ENCODE peak calls at places on chromosomes 2 and 18, in six cellular contexts. C is coronary artery, E is brain microvascular endothelial cell, W is RWPE1, R is right lobe of liver, U is foreskin keratinocyte. H is an unnamed sample.

GRCh38 chr2:40734797-40735196 is 282.9 kb upstream of the SLC8A1 start:
- DNase-seq in C (no peak), R (no peak), E (peak), U (peak), W (no peak), H (no peak)

GRCh38 chr2:105950521-105951389 is 206.0 kb downstream of the NCK2 start:
- DNase-seq in R (no peak), W (no peak), E (peak), U (no peak), C (no peak), H (no peak)

GRCh38 chr2:71101656-71102055 is 28.4 kb downstream of the MCEE start:
- DNase-seq in C (no peak), W (peak), R (no peak), U (peak), E (peak), H (no peak)

GRCh38 chr2:1649871-1650473 is 94.3 kb downstream of the PXDN start:
- DNase-seq in W (no peak), R (no peak), C (peak), U (no peak), E (no peak), H (no peak)

GRCh38 chr2:74768401-74768914 is 65.5 kb upstream of the HK2 start:
- DNase-seq in R (no peak), U (no peak), W (no peak), E (no peak), C (no peak), H (no peak)

GRCh38 chr2:20915271-20915670 is 92.4 kb upstream of the LDAH start:
- DNase-seq in E (no peak), W (no peak), R (no peak), U (no peak), C (no peak), H (no peak)

GRCh38 chr2:54073796-54074195 is 41.6 kb upstream of the ACYP2 start:
- DNase-seq in W (no peak), C (no peak), E (peak), U (peak), R (no peak), H (no peak)

GRCh38 chr2:10407841-10408648 is 40.1 kb downstream of the ODC1 start:
- DNase-seq in E (peak), U (peak), R (peak), W (peak), C (peak), H (peak)

GRCh38 chr2:64565358-64565757 is 41.2 kb downstream of the AFTPH start:
- DNase-seq in R (no peak), W (no peak), C (no peak), U (no peak), E (no peak), H (no peak)

GRCh38 chr2:64563436-64563938 is 39.4 kb downstream of the AFTPH start:
- DNase-seq in C (no peak), E (no peak), R (no peak), U (no peak), W (no peak), H (no peak)

GRCh38 chr2:64565949-64566705 is 42.0 kb downstream of the AFTPH start:
- DNase-seq in C (no peak), W (no peak), U (peak), E (no peak), R (no peak), H (no peak)

GRCh38 chr2:64567473-64567872 is 43.3 kb downstream of the AFTPH start:
- DNase-seq in W (no peak), R (no peak), C (no peak), U (no peak), E (no peak), H (no peak)

DNA sequence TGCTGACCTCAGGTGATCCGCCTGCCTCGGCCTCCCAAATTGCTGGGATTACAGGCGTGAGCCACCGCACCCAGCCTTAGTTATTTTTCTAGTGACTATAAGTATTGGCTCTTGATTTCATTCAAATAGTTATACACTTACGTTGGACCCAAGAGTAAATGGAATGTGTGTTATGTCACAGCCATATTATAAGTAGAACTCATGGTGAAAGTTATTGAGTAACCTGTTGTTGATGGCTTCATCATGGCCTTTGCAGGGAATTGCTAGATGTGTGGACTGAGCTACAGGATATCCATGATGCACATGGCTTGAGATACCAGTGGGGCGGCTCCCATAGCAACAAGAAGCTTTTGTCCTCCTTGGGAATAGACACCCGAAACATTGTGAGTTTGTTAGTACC is 44.7 kb downstream of the AFTPH start:
- DNase-seq in U (no peak), W (no peak), R (no peak), C (no peak), E (no peak), H (no peak)
- H3K27ac ChIP-seq in U (no peak), W (no peak), R (no peak), C (no peak), E (no peak), H (no peak)

DNA sequence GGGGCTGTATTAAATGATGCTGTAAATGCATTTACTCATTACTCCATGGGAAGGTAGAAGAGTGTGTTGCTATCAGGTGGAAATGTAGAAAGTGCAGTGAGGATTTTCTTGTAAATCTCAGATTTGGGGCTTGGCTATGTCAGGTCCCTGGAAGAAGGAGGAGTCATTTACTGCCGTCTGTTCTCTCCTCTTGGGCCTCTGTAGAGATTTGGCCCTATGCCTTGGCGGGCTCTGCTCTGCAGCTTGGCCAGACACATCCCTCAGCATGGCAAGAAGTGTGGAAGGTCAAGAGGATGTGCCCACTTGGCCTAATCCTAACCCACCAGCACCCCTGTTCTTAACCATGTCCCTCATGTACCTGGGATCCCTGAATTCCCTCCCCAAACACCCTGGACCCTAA is 6.7 kb downstream of the IL1R1 start:
- DNase-seq in C (no peak), R (no peak), E (no peak), W (no peak), U (no peak), H (no peak)
- H3K27ac ChIP-seq in C (no peak), R (peak), E (no peak), W (no peak), U (no peak), H (no peak)

GRCh38 chr2:238595750-238596570 is 169.2 kb downstream of the ASB1 start:
- DNase-seq in E (no peak), W (no peak), R (no peak), C (no peak), U (no peak), H (no peak)
- H3K27ac ChIP-seq in E (no peak), W (peak), R (no peak), C (peak), U (no peak), H (no peak)

GRCh38 chr2:212181646-212182045 is 357.0 kb downstream of the ERBB4 start:
- DNase-seq in R (no peak), W (no peak), E (no peak), U (no peak), C (no peak), H (no peak)

GRCh38 chr2:212180684-212181083 is 357.9 kb downstream of the ERBB4 start:
- DNase-seq in E (no peak), R (no peak), C (no peak), U (no peak), W (no peak), H (no peak)

DNA sequence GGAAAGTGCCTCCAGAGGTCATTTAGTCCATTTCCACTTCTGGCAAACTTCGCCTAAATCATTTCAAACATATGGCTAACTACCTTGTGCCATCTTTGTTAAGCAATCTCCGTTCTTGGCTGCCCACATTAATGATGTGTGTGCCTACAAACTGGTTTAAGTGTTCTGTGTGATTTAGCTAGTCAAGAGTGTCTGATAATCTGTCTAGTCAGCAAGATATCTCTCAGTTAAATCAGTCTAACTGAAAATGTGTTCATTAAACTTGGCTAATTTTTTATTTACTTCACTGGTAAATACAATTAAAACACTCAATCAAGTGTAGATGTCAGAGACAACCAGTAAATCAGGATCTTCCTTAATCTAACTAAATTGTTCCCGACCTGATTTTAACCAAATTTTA is 352.4 kb downstream of the ERBB4 start:
- DNase-seq in E (no peak), R (no peak), C (no peak), W (no peak), U (no peak), H (no peak)
- H3K27ac ChIP-seq in E (no peak), R (no peak), C (no peak), W (no peak), U (no peak), H (no peak)

GRCh38 chr2:33392366-33392765 is 84.1 kb upstream of the RASGRP3 start:
- DNase-seq in R (no peak), U (no peak), E (no peak), W (no peak), C (no peak), H (no peak)
- H3K27ac ChIP-seq in R (no peak), U (no peak), E (no peak), W (no peak), C (no peak), H (no peak)

GRCh38 chr18:61578846-61579245 is 245.6 kb downstream of the CDH20 start:
- DNase-seq in E (no peak), U (no peak), R (no peak), C (no peak), W (no peak), H (no peak)
- H3K27ac ChIP-seq in E (no peak), U (no peak), R (no peak), C (no peak), W (no peak), H (no peak)

DNA sequence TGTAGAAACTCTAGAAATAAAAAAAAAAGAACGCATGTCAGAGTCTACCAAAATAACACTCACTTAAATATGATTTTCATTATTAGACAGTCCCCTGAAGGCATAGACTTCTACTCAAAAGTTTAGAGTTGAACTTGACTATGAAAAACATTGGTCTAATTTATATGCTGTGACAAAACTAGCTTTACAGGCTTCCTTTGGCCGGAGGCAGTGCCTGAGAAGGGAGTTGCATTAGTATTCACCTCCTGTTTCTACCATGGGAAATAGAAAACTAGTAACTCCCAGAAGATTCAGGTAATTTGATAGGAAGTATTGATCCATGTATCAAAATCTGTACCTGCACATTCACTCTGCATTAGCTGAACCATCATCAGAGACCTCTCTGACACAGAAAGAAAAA is 163.4 kb upstream of the NOSTRIN start:
- DNase-seq in W (no peak), E (no peak), R (no peak), C (no peak), U (peak), H (no peak)
- H3K27ac ChIP-seq in W (no peak), E (no peak), R (no peak), C (no peak), U (peak), H (no peak)

GRCh38 chr2:120528051-120528692 is 182.2 kb downstream of the INHBB start:
- DNase-seq in E (no peak), C (no peak), U (no peak), W (no peak), R (no peak), H (no peak)
- H3K27ac ChIP-seq in E (no peak), C (no peak), U (no peak), W (no peak), R (no peak), H (no peak)

DNA sequence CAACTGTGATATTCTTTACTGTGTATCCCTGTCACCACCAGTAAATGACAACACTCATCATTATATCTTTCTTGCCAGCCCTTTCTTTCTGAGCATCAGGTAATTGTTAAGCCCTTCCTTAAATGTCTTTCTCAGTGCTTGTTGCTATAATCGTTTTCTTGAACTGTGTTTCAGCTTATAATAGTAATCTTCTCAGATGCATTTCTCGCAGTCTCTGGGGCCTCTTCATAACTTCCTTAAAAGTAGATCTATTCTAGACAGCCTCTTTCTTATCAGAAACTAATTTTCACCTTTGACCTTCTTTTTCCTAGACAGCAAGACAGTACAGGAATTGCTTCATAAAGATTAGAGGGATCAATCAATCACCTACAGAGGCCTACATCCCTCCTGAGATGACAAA is 648.1 kb downstream of the CPS1 start:
- DNase-seq in U (no peak), C (no peak), E (no peak), R (no peak), W (no peak), H (no peak)
- H3K27ac ChIP-seq in U (no peak), C (no peak), E (no peak), R (no peak), W (no peak), H (no peak)

GRCh38 chr2:196168181-196168580 is 3.2 kb downstream of the STK17B start:
- DNase-seq in C (no peak), W (peak), E (peak), U (peak), R (no peak), H (no peak)
- H3K27ac ChIP-seq in C (no peak), W (no peak), E (peak), U (peak), R (no peak), H (no peak)